ENCODE peak calls at places on chromosomes 4 and X, in four cellular contexts. P is NCI-H1417, G is bronchial epithelial cell, X is psoas muscle. R is an unnamed sample.
A peak's percentile ranks its signal among the peaks of the same experiment; 100 is the strongest.

GRCh38 chr4:140049024-140049923 is 104.7 kb downstream of the MAML3 start:
- DNase-seq in X (peak; percentile 21), G (peak; percentile 30), P (peak; percentile 92), R (no peak)

GRCh38 chr4:54586343-54586953 is 71.3 kb upstream of the KIT start:
- DNase-seq in X (no peak), G (peak; percentile 47), P (no peak), R (no peak)

GRCh38 chr4:23276076-23276475 is 583.3 kb downstream of the GBA3 start:
- DNase-seq in G (no peak), X (no peak), P (no peak), R (no peak)

GRCh38 chr4:87121332-87122065 is 98.9 kb downstream of the KLHL8 start:
- DNase-seq in P (no peak), X (no peak), G (peak; percentile 99), R (no peak)

GRCh38 chr4:36492590-36492989 is 211.2 kb downstream of the DTHD1 start:
- DNase-seq in P (no peak), X (no peak), G (peak; percentile 30), R (no peak)

GRCh38 chr4:26330186-26330787 is 9.5 kb downstream of the RBPJ start:
- DNase-seq in X (no peak), P (peak; percentile 14), G (peak; percentile 68), R (no peak)

GRCh38 chr4:6873792-6874461 is 35.7 kb upstream of the TBC1D14 start:
- DNase-seq in P (peak; percentile 17), G (peak; percentile 58), X (peak; percentile 70), R (no peak)

GRCh38 chrX:15686818-15687685 is 22.4 kb upstream of the CLTRN start:
- DNase-seq in X (no peak), G (peak; percentile 43), P (peak; percentile 64), R (no peak)

GRCh38 chr4:145130130-145130529 is 32.0 kb downstream of the ABCE1 start:
- DNase-seq in G (no peak), X (no peak), P (no peak), R (no peak)

GRCh38 chr4:5421416-5421815 is 286.9 kb downstream of the EVC2 start:
- DNase-seq in X (no peak), P (no peak), G (no peak), R (no peak)

GRCh38 chr4:166091146-166091545 is 218.1 kb downstream of the TLL1 start:
- DNase-seq in X (no peak), G (no peak), P (no peak), R (no peak)

GRCh38 chr4:186624951-186625350 is 69.6 kb upstream of the MTNR1A start:
- DNase-seq in G (no peak), P (no peak), X (no peak), R (no peak)

GRCh38 chr4:120008075-120008474 is 58.6 kb downstream of the MAD2L1 start:
- DNase-seq in G (no peak), X (no peak), P (no peak), R (no peak)

GRCh38 chr4:152211936-152212675 is 323.8 kb downstream of the FBXW7 start:
- DNase-seq in P (peak; percentile 65), G (no peak), X (no peak), R (no peak)

GRCh38 chr4:10040049-10040892 is 19.0 kb upstream of the SLC2A9 start:
- DNase-seq in P (no peak), X (no peak), G (no peak), R (no peak)

GRCh38 chrX:37746268-37746931 is 33.5 kb upstream of the CYBB start:
- DNase-seq in X (no peak), G (peak; percentile 13), P (no peak), R (no peak)

GRCh38 chr4:680931-681645 is 6.7 kb downstream of the MYL5 start:
- DNase-seq in P (peak; percentile 58), X (peak; percentile 76), G (no peak), R (peak; percentile 82)

GRCh38 chr4:124903995-124904722 is 191.6 kb upstream of the ANKRD50 start:
- DNase-seq in X (peak; percentile 13), G (peak; percentile 79), P (no peak), R (no peak)

GRCh38 chr4:41214158-41215146 is at the start of gene APBB2:
- DNase-seq in G (peak; percentile 90), P (peak; percentile 95), X (peak; percentile 94), R (peak; percentile 94)

GRCh38 chr4:98514930-98515809 is 143.2 kb downstream of the TSPAN5 start:
- DNase-seq in G (no peak), P (no peak), X (no peak), R (no peak)

GRCh38 chrX:64093761-64094160 is 111.7 kb downstream of the AMER1 start:
- DNase-seq in G (peak; percentile 21), P (peak; percentile 13), X (no peak), R (no peak)

GRCh38 chrX:75623535-75623934 is 100.7 kb upstream of the ZDHHC15 start:
- DNase-seq in G (peak; percentile 0), X (no peak), P (no peak), R (no peak)

GRCh38 chr4:2570036-2570435 is 33.6 kb downstream of the FAM193A start:
- DNase-seq in G (no peak), X (no peak), P (no peak), R (no peak)

GRCh38 chr4:133921280-133922195 is 280.1 kb downstream of the PABPC4L start:
- DNase-seq in X (no peak), P (no peak), G (no peak), R (no peak)

GRCh38 chr4:3388461-3389185 is 53.1 kb upstream of the HGFAC start:
- DNase-seq in P (no peak), G (peak; percentile 81), X (no peak), R (peak; percentile 74)

GRCh38 chr4:172962564-172963353 is 205.9 kb upstream of the GALNT7 start:
- DNase-seq in X (no peak), P (peak; percentile 38), G (peak; percentile 52), R (no peak)